ENCODE peak calls at places on chromosomes 7 and 10, in four cellular contexts. T is HepG2, B is H1, U is GM12878. R is an unnamed sample.

GRCh38 chr7:105454058-105454739 is 65.5 kb upstream of the SRPK2 start:
- DNase-seq in T (no peak), B (no peak), U (no peak), R (no peak)

GRCh38 chr7:191105-192034 is 1.0 kb upstream of the FAM20C start:
- DNase-seq in T (no peak), B (no peak), U (no peak), R (no peak)

GRCh38 chr10:124063736-124064135 is 29.7 kb downstream of the CHST15 start:
- DNase-seq in T (peak), B (no peak), U (no peak), R (no peak)

GRCh38 chr10:26457088-26457487 is 18.9 kb downstream of the APBB1IP start:
- DNase-seq in T (no peak), B (no peak), U (peak), R (no peak)

GRCh38 chr10:62248465-62248864 is 20.2 kb downstream of the RTKN2 start:
- DNase-seq in T (no peak), B (no peak), U (no peak), R (no peak)

GRCh38 chr7:118839544-118839943 is 615.0 kb downstream of the ANKRD7 start:
- DNase-seq in T (no peak), B (no peak), U (no peak), R (no peak)

GRCh38 chr10:79562135-79562756 is 2.0 kb upstream of the SFTPA2 start:
- DNase-seq in T (peak), B (peak), U (no peak), R (peak)

GRCh38 chr7:100682228-100682741 is 8.7 kb downstream of the GNB2 start:
- DNase-seq in T (no peak), B (no peak), U (no peak), R (peak)

GRCh38 chr7:5705318-5705717 is 76.1 kb downstream of the RNF216 start:
- DNase-seq in T (no peak), B (no peak), U (no peak), R (no peak)

GRCh38 chr7:5702876-5703571 is 78.4 kb downstream of the RNF216 start:
- DNase-seq in T (no peak), B (no peak), U (no peak), R (no peak)

GRCh38 chr7:5701085-5701914 is 80.2 kb downstream of the RNF216 start:
- DNase-seq in T (no peak), B (no peak), U (peak), R (no peak)

GRCh38 chr7:5704534-5704922 is 76.9 kb downstream of the RNF216 start:
- DNase-seq in T (peak), B (peak), U (no peak), R (peak)

GRCh38 chr7:5703572-5704533 is 77.6 kb downstream of the RNF216 start:
- DNase-seq in T (no peak), B (no peak), U (no peak), R (no peak)
- TF ChIP-seq TAF1 in T (no peak), B (no peak), U (no peak), R (no peak)

GRCh38 chr7:97011104-97011503 is 5.8 kb downstream of the DLX6 start:
- DNase-seq in T (no peak), B (no peak), U (no peak), R (no peak)

GRCh38 chr7:97013025-97013424 is 7.7 kb downstream of the DLX6 start:
- DNase-seq in T (no peak), B (no peak), U (no peak), R (no peak)

GRCh38 chr7:97009753-97010732 is 4.7 kb downstream of the DLX6 start:
- DNase-seq in T (no peak), B (no peak), U (no peak), R (no peak)

GRCh38 chr7:97012293-97013005 is 7.1 kb downstream of the DLX6 start:
- DNase-seq in T (no peak), B (no peak), U (no peak), R (no peak)

DNA sequence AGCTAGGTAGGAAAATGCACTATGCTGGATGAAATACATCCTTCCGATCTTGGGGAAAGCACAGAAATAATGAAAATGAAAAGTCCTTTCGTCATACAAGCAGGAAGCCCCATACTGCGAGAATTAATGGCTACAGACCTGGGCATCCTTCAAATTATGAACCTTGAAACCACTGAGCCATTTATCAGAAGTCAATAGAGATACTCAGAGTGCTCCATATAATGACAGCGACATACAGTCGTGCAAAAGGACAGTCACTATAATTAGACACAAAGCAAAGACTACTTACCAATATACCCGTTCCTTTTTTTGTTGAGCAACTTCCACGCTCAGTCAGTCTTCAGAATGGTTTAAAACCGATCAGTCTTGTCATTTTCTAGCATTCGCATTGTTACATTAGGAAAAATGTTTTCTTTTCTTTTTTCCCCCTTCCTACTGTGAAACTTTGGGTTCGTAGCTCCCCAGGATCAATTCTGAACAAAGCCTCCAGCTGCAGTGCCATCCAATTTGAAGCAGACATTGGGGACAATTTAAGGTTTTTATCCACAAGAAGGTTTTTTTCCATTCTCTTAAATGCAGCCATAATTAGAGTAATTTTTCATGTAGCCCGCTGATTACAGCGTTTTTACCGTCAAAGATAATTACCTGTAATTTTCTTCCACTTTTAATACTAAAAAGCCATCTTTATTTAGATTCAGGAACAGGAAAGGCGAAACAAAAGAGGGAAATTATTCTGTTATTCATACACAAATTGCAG is 6.4 kb downstream of the DLX6 start:
- DNase-seq in T (no peak), B (no peak), U (no peak), R (no peak)
- TF ChIP-seq TAF1 in T (no peak), B (no peak), U (no peak), R (no peak)

GRCh38 chr7:30087371-30087770 is 47.4 kb upstream of the MTURN start:
- DNase-seq in T (no peak), B (no peak), U (no peak), R (peak)

GRCh38 chr7:30090111-30090510 is 44.7 kb upstream of the MTURN start:
- DNase-seq in T (no peak), B (no peak), U (no peak), R (no peak)

GRCh38 chr7:30084195-30084594 is 50.6 kb upstream of the MTURN start:
- DNase-seq in T (no peak), B (no peak), U (no peak), R (no peak)

GRCh38 chr7:30088362-30088761 is 46.4 kb upstream of the MTURN start:
- DNase-seq in T (no peak), B (no peak), U (no peak), R (no peak)

GRCh38 chr7:30086529-30086928 is 48.3 kb upstream of the MTURN start:
- DNase-seq in T (no peak), B (no peak), U (no peak), R (no peak)
- TF ChIP-seq TAF1 in T (no peak), B (no peak), U (no peak), R (no peak)

DNA sequence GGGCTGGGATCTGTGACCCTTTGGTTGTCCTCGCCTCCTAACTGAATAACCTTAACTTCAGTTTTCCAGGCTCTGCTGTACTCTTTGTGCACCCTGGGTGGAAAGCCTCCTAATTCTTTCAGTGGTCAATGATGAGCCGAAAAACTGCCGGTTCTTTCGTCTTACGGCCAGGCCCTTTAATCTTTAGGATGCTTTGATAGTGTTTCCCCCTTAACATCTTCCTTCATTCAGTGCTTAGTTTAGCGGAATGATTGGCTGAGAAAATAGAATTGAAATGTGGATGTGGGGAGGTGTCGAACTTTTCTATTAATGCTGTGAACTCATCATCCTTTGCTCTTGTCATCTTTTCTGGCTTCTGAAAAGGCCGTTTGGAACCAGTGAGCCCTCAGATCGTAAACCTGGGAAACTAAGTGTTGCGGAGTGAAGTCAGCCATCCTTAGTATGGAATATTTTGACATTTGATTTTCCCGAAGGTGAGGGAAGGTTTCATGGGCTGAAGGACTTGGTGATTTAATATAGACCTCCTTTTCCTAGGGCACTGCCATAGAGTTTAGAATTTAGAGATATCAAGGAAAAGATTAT is 874 bp downstream of the GARS1 start:
- DNase-seq in T (no peak), B (no peak), U (peak), R (no peak)
- TF ChIP-seq TAF1 in T (no peak), B (no peak), U (no peak), R (no peak)

GRCh38 chr7:11768263-11768662 is 63.7 kb downstream of the THSD7A start:
- DNase-seq in T (no peak), B (no peak), U (no peak), R (no peak)
- TF ChIP-seq TAF1 in T (no peak), B (no peak), U (no peak), R (no peak)

GRCh38 chr10:73650537-73651331 is 5.1 kb downstream of the SYNPO2L start:
- DNase-seq in T (no peak), B (no peak), U (peak), R (no peak)
- TF ChIP-seq TAF1 in T (no peak), B (no peak), U (no peak), R (no peak)

GRCh38 chr7:75992083-75992755 is 2.2 kb downstream of the TMEM120A start:
- DNase-seq in T (no peak), B (no peak), U (no peak), R (no peak)

GRCh38 chr7:75995052-75995471 is 667 bp upstream of the TMEM120A start:
- DNase-seq in T (no peak), B (no peak), U (no peak), R (no peak)

GRCh38 chr7:75994388-75995051 is at the start of gene TMEM120A:
- DNase-seq in T (peak), B (peak), U (peak), R (peak)

GRCh38 chr7:75995996-75996395 is 1.6 kb upstream of the TMEM120A start:
- DNase-seq in T (no peak), B (no peak), U (no peak), R (no peak)

DNA sequence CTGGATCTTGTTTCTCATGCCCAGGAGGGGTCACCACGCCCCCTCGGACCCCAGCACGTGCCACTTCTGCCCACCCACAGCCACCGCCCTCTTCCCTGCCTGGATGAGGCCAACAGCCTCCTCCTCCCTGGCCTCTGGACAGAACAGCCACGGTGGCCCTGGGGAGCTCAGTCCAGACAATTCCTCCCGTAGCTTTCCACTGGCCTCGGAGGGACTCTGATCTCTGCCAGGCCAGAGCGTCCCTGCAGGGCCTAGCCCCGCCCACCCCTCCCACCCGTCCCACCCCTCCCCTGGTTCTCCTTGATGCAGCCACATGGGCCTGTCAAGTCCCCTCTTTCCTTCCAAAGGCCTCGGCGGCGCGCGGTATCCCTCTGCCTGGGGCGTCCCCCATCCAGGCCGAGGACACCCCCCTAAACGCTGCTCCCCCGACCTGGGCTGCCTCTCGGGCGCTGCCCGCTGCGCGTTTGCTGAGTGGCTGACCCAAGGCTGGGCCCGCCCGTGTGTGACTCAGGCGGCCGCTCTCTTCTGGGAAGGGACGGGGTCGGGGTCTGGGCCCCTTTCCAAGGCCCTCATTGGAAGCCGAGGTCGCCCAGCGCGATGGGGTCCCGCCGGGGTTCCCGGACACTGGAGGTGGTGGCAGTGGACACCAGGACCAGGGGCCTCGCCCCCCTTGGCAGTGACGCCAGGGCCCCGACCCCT is 557 bp downstream of the TMEM120A start:
- DNase-seq in T (peak), B (no peak), U (no peak), R (peak)
- TF ChIP-seq TAF1 in T (peak), B (peak), U (no peak), R (no peak)

GRCh38 chr10:42952358-42952757 is 124.5 kb upstream of the RET start:
- DNase-seq in T (peak), B (peak), U (no peak), R (no peak)
- TF ChIP-seq TAF1 in T (no peak), B (no peak), U (no peak), R (no peak)

GRCh38 chr10:77746313-77746712 is 108.7 kb upstream of the KCNMA1 start:
- DNase-seq in T (no peak), B (no peak), U (no peak), R (no peak)
- TF ChIP-seq TAF1 in T (no peak), B (no peak), U (no peak), R (no peak)